ENCODE peak calls at places on chromosomes 2 and 18, in ten cellular contexts. P is A549; S is thoracic aorta; A is CD8-positive, alpha-beta memory T cell; V is pancreas; N is tibial nerve; U is spleen; G is tibial artery; F is right lobe of liver; Y is H9. B is an unnamed sample. For H3K4me1, the result is how much of the 10 kb centered on the place peaks cover.

GRCh38 chr18:79442508-79443221 is 46.9 kb downstream of the NFATC1 start:
- DNase-seq in P (no peak), S (no peak), A (no peak), V (no peak), N (peak), U (no peak), G (peak), F (no peak), Y (no peak), B (no peak)

GRCh38 chr2:218065239-218066006 is 3.6 kb upstream of the RUFY4 start:
- DNase-seq in P (no peak), S (no peak), A (no peak), V (no peak), N (no peak), U (no peak), G (no peak), F (peak), Y (peak), B (no peak)

GRCh38 chr2:152718909-152719645 is 657 bp downstream of the ARL6IP6 start:
- DNase-seq in P (peak), S (no peak), A (no peak), V (no peak), N (peak), U (no peak), G (peak), F (no peak), Y (peak), B (no peak)

GRCh38 chr2:236955675-236956618 is 129.7 kb upstream of the COPS8 start:
- DNase-seq in P (no peak), S (no peak), A (no peak), V (no peak), N (no peak), U (no peak), G (no peak), F (peak), Y (no peak), B (no peak)

GRCh38 chr2:208265371-208265806 is 666 bp upstream of the PIKFYVE start:
- DNase-seq in P (peak), S (no peak), A (peak), V (no peak), N (no peak), U (peak), G (no peak), F (no peak), Y (no peak), B (peak)

GRCh38 chr18:3869848-3870247 is 419.9 kb downstream of the TGIF1 start:
- DNase-seq in P (peak), S (no peak), A (no peak), V (no peak), N (no peak), U (no peak), G (no peak), F (no peak), Y (no peak), B (no peak)

GRCh38 chr18:61898576-61899205 is 5.9 kb upstream of the RNF152 start:
- DNase-seq in P (peak), S (no peak), A (no peak), V (no peak), N (no peak), U (no peak), G (no peak), F (peak), Y (no peak), B (no peak)

GRCh38 chr2:162333968-162334367 is 10.0 kb upstream of the GCA start:
- DNase-seq in P (no peak), S (no peak), A (no peak), V (no peak), N (peak), U (no peak), G (no peak), F (no peak), Y (peak), B (no peak)

GRCh38 chr2:14572588-14573089 is 59.9 kb upstream of the LRATD1 start:
- DNase-seq in P (no peak), S (no peak), A (no peak), V (no peak), N (no peak), U (no peak), G (no peak), F (no peak), Y (no peak), B (no peak)

GRCh38 chr2:190519975-190520767 is 14.4 kb downstream of the NEMP2 start:
- DNase-seq in P (no peak), S (no peak), A (peak), V (no peak), N (no peak), U (no peak), G (no peak), F (no peak), Y (no peak), B (no peak)

GRCh38 chr2:240925191-240925575 is 19.0 kb downstream of the CROCC2 start:
- DNase-seq in P (no peak), S (no peak), A (no peak), V (peak), N (peak), U (peak), G (peak), F (no peak), Y (peak), B (no peak)

GRCh38 chr2:25292408-25292807 is 49.3 kb downstream of the DNMT3A start:
- DNase-seq in P (no peak), S (no peak), A (no peak), V (no peak), N (no peak), U (no peak), G (no peak), F (no peak), Y (no peak), B (no peak)

GRCh38 chr18:49907346-49907929 is 94.1 kb upstream of the ACAA2 start:
- DNase-seq in P (no peak), S (no peak), A (no peak), V (no peak), N (no peak), U (no peak), G (no peak), F (no peak), Y (no peak), B (no peak)

GRCh38 chr2:152716805-152717241 is 438 bp downstream of the PRPF40A start:
- DNase-seq in P (peak), S (no peak), A (no peak), V (no peak), N (no peak), U (peak), G (peak), F (no peak), Y (no peak), B (peak)

GRCh38 chr2:74425523-74425922 is 4.0 kb downstream of the WDR54 start:
- DNase-seq in P (no peak), S (no peak), A (no peak), V (no peak), N (no peak), U (no peak), G (no peak), F (no peak), Y (no peak), B (no peak)

GRCh38 chr2:74424139-74424992 is 2.8 kb downstream of the WDR54 start:
- DNase-seq in P (no peak), S (no peak), A (no peak), V (no peak), N (no peak), U (peak), G (no peak), F (no peak), Y (no peak), B (no peak)

GRCh38 chr2:74424995-74425406 is 3.5 kb downstream of the WDR54 start:
- DNase-seq in P (no peak), S (no peak), A (no peak), V (no peak), N (no peak), U (peak), G (no peak), F (no peak), Y (no peak), B (no peak)

GRCh38 chr2:74427551-74427950 is 6.0 kb downstream of the WDR54 start:
- DNase-seq in P (no peak), S (no peak), A (no peak), V (no peak), N (no peak), U (peak), G (no peak), F (no peak), Y (no peak), B (no peak)

GRCh38 chr2:74426181-74426758 is 4.7 kb downstream of the WDR54 start:
- DNase-seq in P (no peak), S (no peak), A (no peak), V (peak), N (no peak), U (peak), G (no peak), F (peak), Y (no peak), B (no peak)
- H3K4me1 ChIP-seq in P (under half), S (under half), A (under half), V (under half), N (under half), U (under half), G (under half), F (under half), Y (under half), B (under half)

GRCh38 chr2:10234013-10234306 is 68.7 kb upstream of the HPCAL1 start:
- DNase-seq in P (no peak), S (no peak), A (no peak), V (no peak), N (no peak), U (no peak), G (no peak), F (no peak), Y (no peak), B (no peak)

GRCh38 chr2:10233131-10234012 is 69.3 kb upstream of the HPCAL1 start:
- DNase-seq in P (no peak), S (no peak), A (no peak), V (no peak), N (no peak), U (peak), G (no peak), F (no peak), Y (no peak), B (no peak)

GRCh38 chr2:10230499-10230898 is 72.2 kb upstream of the HPCAL1 start:
- DNase-seq in P (no peak), S (no peak), A (no peak), V (no peak), N (no peak), U (no peak), G (no peak), F (no peak), Y (no peak), B (no peak)

GRCh38 chr2:10231551-10232085 is 71.1 kb upstream of the HPCAL1 start:
- DNase-seq in P (no peak), S (no peak), A (no peak), V (no peak), N (no peak), U (peak), G (no peak), F (peak), Y (no peak), B (no peak)

DNA sequence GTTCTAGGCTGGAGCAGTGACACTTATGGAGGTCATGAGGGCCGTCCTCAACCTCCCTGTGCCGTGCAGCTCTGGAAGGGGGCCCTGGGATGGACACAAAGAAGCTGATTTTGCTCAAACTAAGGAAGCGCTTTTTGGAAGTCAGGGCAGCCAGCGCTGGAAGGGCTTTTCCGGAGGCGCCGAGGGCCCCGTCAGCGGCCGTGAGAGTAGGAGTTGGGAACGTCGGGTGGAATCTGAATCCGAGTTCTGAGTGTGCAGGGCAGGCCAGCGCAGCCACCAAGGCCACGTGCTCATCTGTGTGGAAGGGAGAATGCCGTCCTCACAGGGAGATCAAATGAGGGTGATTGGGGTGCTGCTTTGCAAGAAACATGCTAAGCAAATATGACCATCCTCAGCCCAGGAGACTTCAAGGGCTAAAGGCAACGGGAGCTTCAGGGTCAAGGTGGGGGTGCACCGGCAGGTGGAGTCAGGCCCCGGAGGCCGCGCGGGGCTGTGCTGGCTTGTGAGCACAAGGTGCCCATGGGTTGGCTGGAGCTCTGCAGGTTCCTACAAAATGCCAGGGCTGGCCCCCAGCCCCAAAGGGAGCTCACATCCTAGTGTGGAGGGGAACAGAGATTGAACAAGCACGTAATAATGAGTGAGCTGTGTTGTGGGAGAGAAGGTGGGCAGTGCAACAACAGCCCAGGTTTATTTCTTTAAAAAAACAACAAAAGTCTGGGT is 70.4 kb upstream of the HPCAL1 start:
- DNase-seq in P (no peak), S (no peak), A (no peak), V (no peak), N (no peak), U (peak), G (no peak), F (peak), Y (no peak), B (no peak)
- H3K4me1 ChIP-seq in P (under half), S (under half), A (under half), V (under half), N (under half), U (under half), G (under half), F (under half), Y (under half), B (under half)

GRCh38 chr2:96602330-96602823 is 35.7 kb downstream of the KANSL3 start:
- DNase-seq in P (no peak), S (no peak), A (no peak), V (peak), N (no peak), U (no peak), G (no peak), F (peak), Y (no peak), B (no peak)
- H3K4me1 ChIP-seq in P (under half), S (under half), A (under half), V (under half), N (under half), U (under half), G (under half), F (under half), Y (under half), B (under half)

GRCh38 chr2:216551234-216551633 is 52.6 kb downstream of the RPL37A start:
- DNase-seq in P (no peak), S (no peak), A (no peak), V (no peak), N (no peak), U (no peak), G (no peak), F (no peak), Y (no peak), B (no peak)
- H3K4me1 ChIP-seq in P (under half), S (half or more), A (under half), V (under half), N (under half), U (under half), G (half or more), F (under half), Y (under half), B (under half)

GRCh38 chr18:48695671-48696070 is 156.8 kb downstream of the CTIF start:
- DNase-seq in P (no peak), S (no peak), A (no peak), V (no peak), N (no peak), U (peak), G (no peak), F (no peak), Y (no peak), B (no peak)
- H3K4me1 ChIP-seq in P (under half), S (under half), A (under half), V (under half), N (under half), U (under half), G (under half), F (under half), Y (under half), B (under half)

DNA sequence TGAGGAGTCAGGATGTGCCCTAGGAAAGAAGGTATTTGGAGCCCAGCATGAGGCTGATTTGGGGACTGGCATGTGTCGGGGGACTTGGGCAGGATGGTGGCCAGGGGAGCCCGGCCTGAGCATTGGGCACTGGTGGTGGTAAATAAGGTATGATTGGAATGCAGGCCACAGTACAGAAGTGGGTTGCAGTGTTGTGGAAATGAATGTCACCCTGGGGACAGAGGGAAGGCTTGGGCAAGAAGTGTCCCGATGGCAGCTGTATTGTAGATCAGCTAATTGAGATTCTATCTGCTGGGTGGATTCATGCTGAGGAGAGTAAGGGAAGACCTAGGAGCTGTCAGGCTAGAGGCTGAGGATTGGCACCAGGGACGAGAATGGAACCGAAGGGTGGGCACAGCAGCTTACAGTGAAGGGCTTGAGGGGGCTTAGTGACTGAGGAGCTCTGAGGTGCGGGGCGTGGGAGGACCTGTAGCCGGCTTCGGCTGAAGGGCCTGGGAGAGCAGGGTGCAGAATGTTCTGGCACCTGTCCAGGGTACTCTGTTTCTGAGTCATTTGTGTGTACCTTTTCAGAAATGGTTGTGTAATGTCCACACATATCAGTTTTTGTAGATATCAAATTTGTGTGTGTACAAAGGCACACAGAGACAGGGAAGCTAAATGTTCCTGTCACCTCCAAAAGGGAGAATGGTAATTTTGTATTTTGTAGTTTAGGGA is 170.2 kb downstream of the PRKCE start:
- DNase-seq in P (peak), S (peak), A (no peak), V (peak), N (peak), U (no peak), G (peak), F (peak), Y (no peak), B (no peak)
- H3K4me1 ChIP-seq in P (under half), S (under half), A (under half), V (under half), N (under half), U (under half), G (under half), F (under half), Y (under half), B (under half)

GRCh38 chr2:40281021-40281940 is 170.6 kb downstream of the SLC8A1 start:
- DNase-seq in P (no peak), S (no peak), A (no peak), V (no peak), N (no peak), U (no peak), G (no peak), F (no peak), Y (no peak), B (no peak)
- H3K4me1 ChIP-seq in P (under half), S (half or more), A (under half), V (under half), N (under half), U (under half), G (under half), F (under half), Y (under half), B (under half)

GRCh38 chr2:15725101-15725787 is 133.6 kb downstream of the DDX1 start:
- DNase-seq in P (no peak), S (no peak), A (no peak), V (no peak), N (no peak), U (no peak), G (no peak), F (no peak), Y (no peak), B (no peak)
- H3K4me1 ChIP-seq in P (under half), S (under half), A (under half), V (under half), N (under half), U (under half), G (under half), F (under half), Y (under half), B (under half)